ENCODE peak calls at places on chromosomes 13 and 19, in five cellular contexts. M is NCI-H748 treated with DMSO at 0.1 percent for 48 hours; B is testis; U is AG08396; Y is activated CD4-positive, alpha-beta memory T cell treated with anti-CD3 and anti-CD28 coated beads, Interleukin-2, amount 10 ng/mL, durations not matched to agents 7 days and 5 days. O is an unnamed sample.
A peak's percentile ranks its signal among the peaks of the same experiment; 100 is the strongest.

GRCh38 chr13:88857256-88857655 is 1186.1 kb downstream of the SLITRK5 start:
- DNase-seq in M (peak; percentile 63), B (no peak), U (no peak), Y (no peak), O (no peak)

GRCh38 chr13:78022164-78022877 is 103.7 kb upstream of the EDNRB start:
- DNase-seq in M (peak; percentile 32), B (peak; percentile 18), U (peak; percentile 22), Y (peak; percentile 66), O (no peak)

GRCh38 chr19:48403606-48404005 is 10.1 kb downstream of the GRIN2D start:
- DNase-seq in M (no peak), B (peak; percentile 79), U (peak; percentile 82), Y (peak; percentile 67), O (peak; percentile 77)

GRCh38 chr19:5319516-5319915 is 21.1 kb downstream of the PTPRS start:
- DNase-seq in M (no peak), B (no peak), U (no peak), Y (no peak), O (no peak)

GRCh38 chr19:53372196-53372595 is 6.7 kb downstream of the ZNF525 start:
- DNase-seq in M (no peak), B (no peak), U (no peak), Y (no peak), O (no peak)

GRCh38 chr13:52793507-52793906 is 53.9 kb upstream of the CNMD start:
- DNase-seq in M (no peak), B (no peak), U (no peak), Y (no peak), O (no peak)

GRCh38 chr13:34250151-34250550 is 432.2 kb downstream of the RFC3 start:
- DNase-seq in M (no peak), B (no peak), U (no peak), Y (no peak), O (no peak)

GRCh38 chr13:76730220-76730619 is 156.0 kb downstream of the KCTD12 start:
- DNase-seq in M (no peak), B (no peak), U (no peak), Y (no peak), O (no peak)

GRCh38 chr13:46751811-46752635 is 44.9 kb downstream of the ESD start:
- DNase-seq in M (no peak), B (no peak), U (no peak), Y (peak; percentile 80), O (peak; percentile 68)

GRCh38 chr19:34066007-34066656 is 106.2 kb upstream of the LSM14A start:
- DNase-seq in M (peak; percentile 51), B (no peak), U (no peak), Y (no peak), O (no peak)

GRCh38 chr13:45180713-45181601 is 19.9 kb downstream of the KCTD4 start:
- DNase-seq in M (no peak), B (no peak), U (no peak), Y (no peak), O (no peak)

GRCh38 chr13:106498158-106498557 is 37.3 kb downstream of the EFNB2 start:
- DNase-seq in M (no peak), B (no peak), U (no peak), Y (no peak), O (no peak)

GRCh38 chr13:72960541-72960940 is 98.3 kb upstream of the KLF5 start:
- DNase-seq in M (peak; percentile 97), B (no peak), U (no peak), Y (no peak), O (no peak)

GRCh38 chr13:110239280-110240120 is 67.5 kb downstream of the COL4A1 start:
- DNase-seq in M (no peak), B (no peak), U (no peak), Y (no peak), O (no peak)

GRCh38 chr13:29548722-29549446 is 46.6 kb downstream of the SLC7A1 start:
- DNase-seq in M (no peak), B (no peak), U (no peak), Y (no peak), O (no peak)

GRCh38 chr13:91647361-91647970 is 249.0 kb downstream of the GPC5 start:
- DNase-seq in M (no peak), B (peak; percentile 23), U (peak; percentile 1), Y (no peak), O (peak; percentile 9)

GRCh38 chr13:114263590-114263989 is 17.8 kb upstream of the UPF3A start:
- DNase-seq in M (no peak), B (no peak), U (no peak), Y (peak; percentile 37), O (no peak)

GRCh38 chr19:9538183-9539058 is at the start of gene ZNF426:
- DNase-seq in M (peak; percentile 50), B (peak; percentile 93), U (peak; percentile 93), Y (peak; percentile 90), O (peak; percentile 83)

GRCh38 chr19:46748325-46749109 is 2.3 kb upstream of the STRN4 start:
- DNase-seq in M (peak; percentile 34), B (peak; percentile 88), U (peak; percentile 77), Y (peak; percentile 80), O (peak; percentile 60)

GRCh38 chr19:3977242-3978143 is 6.6 kb upstream of the DAPK3 start:
- DNase-seq in M (no peak), B (no peak), U (no peak), Y (no peak), O (no peak)

GRCh38 chr19:21483589-21484170 is 21.7 kb upstream of the ZNF429 start:
- DNase-seq in M (no peak), B (peak; percentile 85), U (no peak), Y (peak; percentile 57), O (no peak)

GRCh38 chr13:110351636-110352420 is 44.7 kb downstream of the COL4A2 start:
- DNase-seq in M (no peak), B (no peak), U (no peak), Y (no peak), O (no peak)

GRCh38 chr13:97696921-97697320 is 256.6 kb upstream of the IPO5 start:
- DNase-seq in M (no peak), B (no peak), U (no peak), Y (no peak), O (no peak)

GRCh38 chr19:39498262-39499081 is at the start of gene DLL3:
- DNase-seq in M (peak; percentile 96), B (no peak), U (no peak), Y (no peak), O (no peak)

GRCh38 chr13:45068036-45069001 is 52.0 kb upstream of the GTF2F2 start:
- DNase-seq in M (peak; percentile 23), B (no peak), U (no peak), Y (no peak), O (no peak)

GRCh38 chr13:91722267-91722884 is 324.0 kb downstream of the GPC5 start:
- DNase-seq in M (peak; percentile 59), B (no peak), U (no peak), Y (no peak), O (peak; percentile 7)

GRCh38 chr13:39945226-39945625 is 289.8 kb downstream of the COG6 start:
- DNase-seq in M (no peak), B (no peak), U (no peak), Y (no peak), O (no peak)

GRCh38 chr19:372306-372890 is 27.8 kb upstream of the MIER2 start:
- DNase-seq in M (no peak), B (peak; percentile 60), U (peak; percentile 79), Y (no peak), O (peak; percentile 64)

GRCh38 chr13:48983331-48983730 is 7.6 kb downstream of the FNDC3A start:
- DNase-seq in M (no peak), B (no peak), U (no peak), Y (no peak), O (no peak)

GRCh38 chr13:62924395-62924794 is 1508.7 kb upstream of the PCDH20 start:
- DNase-seq in M (no peak), B (no peak), U (no peak), Y (no peak), O (no peak)

GRCh38 chr19:3469638-3470499 is 10.5 kb downstream of the SMIM24 start:
- DNase-seq in M (no peak), B (no peak), U (no peak), Y (no peak), O (no peak)

GRCh38 chr13:73273737-73274136 is 214.9 kb downstream of the KLF5 start:
- DNase-seq in M (no peak), B (no peak), U (peak; percentile 64), Y (no peak), O (no peak)

GRCh38 chr19:40178756-40179155 is 12.5 kb upstream of the MAP3K10 start:
- DNase-seq in M (no peak), B (no peak), U (no peak), Y (no peak), O (no peak)

GRCh38 chr13:51465124-51465523 is 12.3 kb upstream of the INTS6 start:
- DNase-seq in M (no peak), B (no peak), U (no peak), Y (no peak), O (no peak)

GRCh38 chr13:45861352-45861751 is 9.8 kb upstream of the SIAH3 start:
- DNase-seq in M (no peak), B (no peak), U (no peak), Y (no peak), O (no peak)

GRCh38 chr13:42214445-42214844 is 57.5 kb upstream of the AKAP11 start:
- DNase-seq in M (no peak), B (no peak), U (no peak), Y (no peak), O (no peak)

GRCh38 chr19:28553005-28553404 is 659.9 kb downstream of the UQCRFS1 start:
- DNase-seq in M (no peak), B (no peak), U (no peak), Y (no peak), O (no peak)

GRCh38 chr19:918481-919156 is 1.5 kb downstream of the KISS1R start:
- DNase-seq in M (no peak), B (no peak), U (no peak), Y (peak; percentile 32), O (no peak)

GRCh38 chr13:34967851-34968562 is 25.9 kb downstream of the NBEA start:
- DNase-seq in M (peak; percentile 58), B (no peak), U (no peak), Y (no peak), O (no peak)